ENCODE peak calls at places on chromosomes 4 and X, in eight cellular contexts. F, Z, O, D, J, K, C and X are unnamed samples.

GRCh38 chrX:22392176-22392814 is 119.6 kb downstream of the CBLL2 start:
- DNase-seq in F (no peak), Z (no peak), O (no peak), D (no peak), J (peak), K (no peak), C (no peak), X (no peak)

GRCh38 chrX:150361777-150362351 is 1.3 kb upstream of the MAMLD1 start:
- DNase-seq in F (no peak), Z (no peak), O (no peak), D (no peak), J (peak), K (no peak), C (no peak), X (no peak)

GRCh38 chr4:86421461-86421860 is 61.6 kb upstream of the MAPK10 start:
- DNase-seq in F (no peak), Z (no peak), O (no peak), D (no peak), J (no peak), K (no peak), C (no peak), X (no peak)

GRCh38 chr4:153464068-153464467 is 2.1 kb upstream of the TMEM131L start:
- DNase-seq in F (no peak), Z (no peak), O (no peak), D (no peak), J (no peak), K (no peak), C (peak), X (no peak)

GRCh38 chrX:15973299-15973698 is 118.7 kb upstream of the AP1S2 start:
- DNase-seq in F (no peak), Z (no peak), O (peak), D (no peak), J (peak), K (no peak), C (peak), X (no peak)

GRCh38 chrX:64093761-64094160 is 111.7 kb downstream of the AMER1 start:
- DNase-seq in F (no peak), Z (no peak), O (no peak), D (no peak), J (peak), K (no peak), C (peak), X (no peak)

GRCh38 chr4:138199568-138200235 is 42.4 kb downstream of the SLC7A11 start:
- DNase-seq in F (no peak), Z (no peak), O (no peak), D (no peak), J (no peak), K (no peak), C (no peak), X (no peak)

GRCh38 chr4:173177232-173177631 is 8.6 kb downstream of the GALNT7 start:
- DNase-seq in F (no peak), Z (no peak), O (no peak), D (no peak), J (no peak), K (no peak), C (no peak), X (no peak)

GRCh38 chr4:40401646-40402045 is 66.5 kb downstream of the CHRNA9 start:
- DNase-seq in F (no peak), Z (no peak), O (no peak), D (no peak), J (no peak), K (no peak), C (no peak), X (no peak)

GRCh38 chrX:3232262-3232950 is 114.0 kb downstream of the MXRA5 start:
- DNase-seq in F (no peak), Z (no peak), O (no peak), D (no peak), J (no peak), K (no peak), C (no peak), X (no peak)

GRCh38 chr4:37946503-37947179 is 13.6 kb upstream of the PTTG2 start:
- DNase-seq in F (peak), Z (no peak), O (no peak), D (no peak), J (no peak), K (no peak), C (no peak), X (no peak)

GRCh38 chr4:137070614-137071013 is 461.7 kb downstream of the PCDH18 start:
- DNase-seq in F (no peak), Z (no peak), O (no peak), D (no peak), J (no peak), K (no peak), C (no peak), X (no peak)

GRCh38 chr4:145936142-145937020 is 2.2 kb downstream of the ZNF827 start:
- DNase-seq in F (peak), Z (peak), O (peak), D (peak), J (peak), K (peak), C (peak), X (peak)

GRCh38 chr4:85726555-85726954 is 251.6 kb downstream of the ARHGAP24 start:
- DNase-seq in F (no peak), Z (no peak), O (no peak), D (no peak), J (no peak), K (no peak), C (no peak), X (no peak)

GRCh38 chr4:79227896-79228295 is 98.0 kb downstream of the NAA11 start:
- DNase-seq in F (no peak), Z (no peak), O (no peak), D (no peak), J (no peak), K (no peak), C (no peak), X (no peak)

GRCh38 chr4:153137168-153137567 is 67.1 kb upstream of the TRIM2 start:
- DNase-seq in F (no peak), Z (no peak), O (peak), D (no peak), J (peak), K (no peak), C (no peak), X (no peak)

GRCh38 chr4:187840814-187841213 is 154.8 kb upstream of the ZFP42 start:
- DNase-seq in F (no peak), Z (no peak), O (no peak), D (no peak), J (no peak), K (no peak), C (peak), X (no peak)

GRCh38 chrX:121308276-121308805 is 260.9 kb downstream of the GLUD2 start:
- DNase-seq in F (no peak), Z (peak), O (peak), D (peak), J (peak), K (peak), C (peak), X (peak)